ENCODE peak calls at places on chromosomes 7 and 10, in five cellular contexts. V is CD4-positive, alpha-beta T cell; T is NAMALWA; Q is pancreas; G is GM06990. C is an unnamed sample.
A peak's percentile ranks its signal among the peaks of the same experiment; 100 is the strongest.

GRCh38 chr7:95209276-95209675 is 115.1 kb downstream of the PON1 start:
- DNase-seq in V (no peak), T (no peak), Q (no peak), G (no peak), C (no peak)

GRCh38 chr10:77301305-77301730 is 336.3 kb downstream of the KCNMA1 start:
- DNase-seq in V (no peak), T (no peak), Q (no peak), G (no peak), C (no peak)

GRCh38 chr7:84085147-84085546 is 109.4 kb downstream of the SEMA3A start:
- DNase-seq in V (no peak), T (no peak), Q (no peak), G (no peak), C (no peak)

GRCh38 chr7:70392282-70392681 is 739.7 kb upstream of the GALNT17 start:
- DNase-seq in V (no peak), T (no peak), Q (no peak), G (no peak), C (no peak)

GRCh38 chr7:95491634-95492314 is 6.0 kb downstream of the ASB4 start:
- DNase-seq in V (no peak), T (no peak), Q (no peak), G (no peak), C (no peak)

GRCh38 chr7:22660293-22660692 is 66.7 kb upstream of the IL6 start:
- DNase-seq in V (no peak), T (no peak), Q (no peak), G (no peak), C (no peak)

GRCh38 chr10:79438021-79438698 is 7.3 kb downstream of the ZCCHC24 start:
- DNase-seq in V (no peak), T (no peak), Q (peak; percentile 48), G (no peak), C (no peak)

GRCh38 chr10:28937959-28938358 is 260.6 kb downstream of the BAMBI start:
- DNase-seq in V (no peak), T (no peak), Q (no peak), G (no peak), C (no peak)

GRCh38 chr10:82908751-82909150 is 1033.8 kb downstream of the NRG3 start:
- DNase-seq in V (no peak), T (no peak), Q (no peak), G (no peak), C (no peak)

GRCh38 chr10:24694086-24694485 is 29.6 kb downstream of the ARHGAP21 start:
- DNase-seq in V (no peak), T (no peak), Q (no peak), G (no peak), C (no peak)

GRCh38 chr10:74032900-74033655 is 35.2 kb downstream of the VCL start:
- DNase-seq in V (no peak), T (no peak), Q (no peak), G (no peak), C (no peak)

GRCh38 chr7:13050703-13051102 is 363.3 kb downstream of the ARL4A start:
- DNase-seq in V (no peak), T (no peak), Q (no peak), G (no peak), C (no peak)

GRCh38 chr10:84348860-84349259 is 20.5 kb downstream of the CCSER2 start:
- DNase-seq in V (no peak), T (no peak), Q (no peak), G (no peak), C (no peak)

C was measured in effector CD8-positive, alpha-beta T cell.